ENCODE peak calls at places on chromosomes 12 and 14, in six cellular contexts. B, V, F, D, E and L are unnamed samples. For H3K4me1, the result is how much of the 10 kb centered on the place peaks cover.

GRCh38 chr12:25904442-25904841 is 54.0 kb upstream of the RASSF8 start:
- DNase-seq in D (no peak), E (no peak), B (no peak), V (no peak), F (no peak), L (no peak)

GRCh38 chr14:100522616-100523021 is 64.6 kb downstream of the BEGAIN start:
- DNase-seq in F (peak), E (no peak), D (no peak), V (no peak), B (no peak), L (peak)

GRCh38 chr14:52706724-52707706 is at the start of gene PSMC6:
- DNase-seq in D (peak), E (peak), V (peak), F (peak), B (peak), L (peak)

GRCh38 chr12:60257063-60257462 is 661.2 kb downstream of the SLC16A7 start:
- DNase-seq in V (peak), E (no peak), B (no peak), D (no peak), F (peak), L (no peak)

GRCh38 chr14:51305761-51306160 is 65.7 kb downstream of the TMX1 start:
- DNase-seq in E (no peak), F (no peak), V (no peak), D (no peak), B (no peak), L (no peak)

GRCh38 chr14:38818555-38818954 is 284.5 kb downstream of the SEC23A start:
- DNase-seq in F (no peak), B (no peak), V (no peak), D (no peak), E (no peak), L (no peak)

GRCh38 chr12:105235299-105235746 is 651 bp downstream of the APPL2 start:
- DNase-seq in E (no peak), D (no peak), V (no peak), F (peak), B (no peak), L (no peak)

GRCh38 chr14:20614038-20614840 is 23.1 kb upstream of the RNASE12 start:
- DNase-seq in V (peak), B (peak), E (no peak), D (no peak), F (peak), L (no peak)

GRCh38 chr14:71049435-71050147 is 142.3 kb downstream of the PCNX1 start:
- DNase-seq in D (no peak), B (no peak), F (no peak), E (no peak), V (no peak), L (no peak)

GRCh38 chr12:105440037-105440664 is 109.7 kb downstream of the C12orf75 start:
- DNase-seq in B (no peak), V (no peak), F (no peak), D (no peak), E (no peak), L (no peak)

GRCh38 chr12:97235102-97235501 is 227.5 kb upstream of the RMST start:
- DNase-seq in D (no peak), B (no peak), V (no peak), E (no peak), F (peak), L (no peak)

GRCh38 chr12:15584366-15585041 is 204.7 kb downstream of the EPS8 start:
- DNase-seq in V (peak), D (no peak), F (peak), E (no peak), B (peak), L (no peak)

GRCh38 chr12:114933428-114934160 is 249.6 kb upstream of the TBX3 start:
- DNase-seq in F (no peak), E (no peak), B (no peak), V (no peak), D (no peak), L (no peak)

GRCh38 chr12:11623382-11623781 is 26.1 kb upstream of the ETV6 start:
- DNase-seq in V (no peak), B (no peak), E (no peak), F (no peak), D (no peak), L (no peak)

GRCh38 chr12:2580821-2581220 is 213.9 kb upstream of the FKBP4 start:
- DNase-seq in B (no peak), D (no peak), V (no peak), E (no peak), F (no peak), L (no peak)

GRCh38 chr12:91877022-91877421 is 268.6 kb downstream of the BTG1 start:
- DNase-seq in B (peak), V (no peak), D (no peak), F (peak), E (no peak), L (no peak)

GRCh38 chr12:75913502-75914110 is 118.0 kb downstream of the PHLDA1 start:
- DNase-seq in F (no peak), V (peak), D (no peak), B (no peak), E (no peak), L (peak)

GRCh38 chr12:113610698-113611097 is 139.0 kb upstream of the LHX5 start:
- DNase-seq in E (no peak), F (peak), D (no peak), B (no peak), V (no peak), L (no peak)

GRCh38 chr14:35287481-35288013 is 4.6 kb upstream of the PSMA6 start:
- DNase-seq in V (no peak), F (no peak), E (no peak), B (no peak), D (no peak), L (no peak)

GRCh38 chr14:35286707-35287106 is 5.5 kb upstream of the PSMA6 start:
- DNase-seq in E (no peak), B (no peak), F (no peak), V (no peak), D (no peak), L (no peak)

GRCh38 chr14:35285168-35285990 is 6.8 kb upstream of the PSMA6 start:
- DNase-seq in F (no peak), D (no peak), E (no peak), V (no peak), B (no peak), L (no peak)

GRCh38 chr14:35289623-35290022 is 2.6 kb upstream of the PSMA6 start:
- DNase-seq in D (no peak), F (no peak), V (no peak), B (no peak), E (no peak), L (no peak)

GRCh38 chr14:35285991-35286564 is 6.1 kb upstream of the PSMA6 start:
- DNase-seq in F (no peak), E (no peak), B (no peak), D (no peak), V (no peak), L (no peak)
- H3K4me1 ChIP-seq in F (under half), E (under half), B (under half), D (under half), V (under half), L (under half)

GRCh38 chr14:30194769-30195168 is 267.1 kb upstream of the PRKD1 start:
- DNase-seq in F (no peak), B (no peak), D (no peak), E (no peak), V (no peak), L (no peak)
- H3K4me1 ChIP-seq in F (under half), B (under half), D (under half), E (under half), V (under half), L (under half)

DNA sequence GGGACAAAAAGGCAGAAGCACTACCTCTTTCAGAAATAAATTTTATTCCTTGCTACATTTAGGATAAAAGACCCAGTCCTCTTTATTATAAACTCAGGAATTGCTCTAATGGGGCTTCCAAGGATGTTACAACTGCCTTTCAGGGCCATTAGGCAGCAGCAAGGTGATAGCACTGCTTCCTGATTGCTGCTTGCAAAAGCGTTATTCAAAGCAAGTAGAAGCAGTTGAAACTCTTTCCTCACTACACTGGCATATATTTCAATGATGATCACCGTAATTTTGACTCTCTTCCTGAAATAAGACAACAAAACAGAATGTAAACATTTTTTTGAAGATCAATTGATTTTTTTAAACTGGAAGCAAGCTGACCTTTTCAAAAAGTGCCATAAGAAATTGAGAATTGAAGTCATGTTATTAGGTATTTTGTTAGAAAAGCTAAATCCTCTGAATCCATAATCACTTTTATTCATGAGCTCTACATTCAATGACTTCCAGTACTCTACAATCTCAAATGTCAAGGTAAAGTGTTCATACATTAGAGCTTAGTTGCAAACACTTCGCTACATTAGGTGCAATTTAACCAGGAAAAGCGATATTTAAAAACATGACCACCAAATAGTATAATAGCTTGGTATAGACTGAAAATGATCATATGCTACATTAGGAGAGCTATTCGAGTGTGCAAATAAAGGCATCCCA is 233.4 kb upstream of the SYT10 start:
- DNase-seq in E (no peak), F (no peak), V (no peak), D (no peak), B (no peak), L (no peak)
- H3K4me1 ChIP-seq in E (under half), F (under half), V (under half), D (under half), B (under half), L (under half)

GRCh38 chr12:51160814-51161459 is 12.0 kb downstream of the TFCP2 start:
- DNase-seq in B (no peak), D (no peak), F (no peak), E (no peak), V (no peak), L (no peak)
- H3K4me1 ChIP-seq in B (under half), D (under half), F (under half), E (under half), V (under half), L (under half)

DNA sequence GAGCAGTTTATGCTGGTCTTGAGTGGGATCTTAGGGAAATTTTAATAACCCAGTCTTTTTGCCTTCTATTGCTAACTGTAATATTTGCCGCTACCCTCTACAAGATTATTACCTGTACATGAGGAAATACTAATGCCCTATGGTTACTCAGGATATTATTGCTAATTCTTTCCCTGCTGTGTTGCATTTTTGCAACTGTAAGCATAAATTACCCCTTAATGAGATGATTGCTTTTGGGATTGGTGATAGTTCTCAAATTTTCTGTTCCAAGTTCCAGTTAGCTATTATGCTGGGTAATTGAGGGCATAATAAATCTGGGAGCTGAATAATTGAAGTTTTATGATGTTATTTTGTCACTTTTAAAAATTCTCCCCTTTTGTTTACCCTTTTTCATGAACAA is 22.0 kb downstream of the ATF7IP start:
- DNase-seq in E (no peak), B (no peak), D (no peak), F (no peak), V (no peak), L (no peak)
- H3K4me1 ChIP-seq in E (half or more), B (under half), D (under half), F (under half), V (under half), L (half or more)

DNA sequence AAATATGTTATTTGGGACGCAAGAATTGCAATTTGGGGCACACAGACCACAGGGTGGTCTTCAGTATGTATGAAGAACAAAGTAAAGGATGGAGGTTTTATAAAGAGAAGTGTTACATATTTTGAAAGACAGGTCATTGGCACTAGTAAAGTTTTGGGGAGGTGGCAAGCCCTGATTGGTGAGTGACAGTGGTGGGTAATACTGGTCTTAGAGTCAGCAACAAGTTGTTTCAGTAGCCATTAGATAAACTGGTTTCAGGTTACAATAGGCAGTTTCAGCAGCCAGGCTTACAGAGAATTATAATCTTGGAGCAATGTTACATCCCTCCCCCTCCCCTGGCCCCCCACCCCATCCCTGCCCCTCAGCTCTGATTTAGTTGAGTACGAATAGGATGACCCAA is 17.5 kb downstream of the MARK3 start:
- DNase-seq in V (peak), F (no peak), E (no peak), D (no peak), B (no peak), L (no peak)
- H3K4me1 ChIP-seq in V (under half), F (under half), E (half or more), D (half or more), B (under half), L (half or more)

GRCh38 chr12:57240926-57241555 is 9.9 kb downstream of the STAC3 start:
- DNase-seq in E (no peak), V (no peak), D (no peak), F (peak), B (no peak), L (no peak)
- H3K4me1 ChIP-seq in E (half or more), V (under half), D (under half), F (under half), B (under half), L (half or more)

DNA sequence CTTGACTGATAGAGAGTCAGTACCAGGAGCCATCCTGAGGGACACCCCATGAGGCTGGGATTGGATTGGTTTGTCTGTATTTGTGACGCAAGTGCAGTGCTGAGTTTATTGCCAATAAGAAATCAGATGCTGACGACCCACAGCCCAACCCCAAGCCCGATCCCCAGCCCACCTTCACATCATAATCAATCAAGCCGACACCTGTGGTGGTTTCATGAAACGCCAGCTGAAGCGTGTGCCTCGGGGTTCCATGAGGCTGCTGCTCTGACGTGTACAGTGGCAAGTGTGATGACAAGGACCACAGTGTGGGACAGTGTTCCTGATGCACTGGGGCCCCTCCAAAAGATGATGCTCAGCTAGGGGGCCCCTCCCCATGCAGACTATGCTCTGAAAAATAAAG is 62.1 kb upstream of the C14orf180 start:
- DNase-seq in E (peak), D (no peak), B (no peak), F (no peak), V (no peak), L (no peak)
- H3K4me1 ChIP-seq in E (under half), D (under half), B (under half), F (under half), V (under half), L (under half)

DNA sequence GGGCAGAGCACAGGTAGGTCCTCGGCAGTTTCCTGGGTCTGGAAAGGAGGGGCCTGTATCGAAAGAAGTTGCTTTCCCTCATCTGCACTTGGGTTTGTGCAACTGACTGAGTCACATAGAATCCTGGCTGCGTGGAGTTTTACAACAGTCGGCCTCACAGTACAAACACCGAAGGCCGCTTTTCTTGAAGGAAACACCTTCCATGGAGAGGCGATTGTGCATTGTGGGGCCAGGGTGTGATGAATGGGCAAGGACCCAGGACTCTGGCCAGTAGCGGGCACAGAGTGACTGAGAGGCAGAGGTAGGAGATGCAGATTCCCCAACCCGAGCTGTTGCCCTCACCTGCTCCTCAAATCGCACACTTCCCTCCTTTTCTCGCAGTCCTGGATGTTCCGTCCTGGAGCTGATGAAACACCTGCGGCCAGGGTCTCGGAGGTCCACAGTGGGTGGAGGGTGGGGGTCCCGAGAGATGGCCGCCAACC is 7.7 kb downstream of the CCND2 start:
- DNase-seq in V (no peak), D (no peak), E (peak), F (no peak), B (peak), L (no peak)
- H3K4me1 ChIP-seq in V (under half), D (under half), E (under half), F (under half), B (under half), L (half or more)